ENCODE peak calls at places on chromosome 9, in seven cellular contexts. J is upper lobe of right lung, P is foreskin fibroblast, G is MM.1S, U is A673, R is fibroblast of pulmonary artery, Z is mesothelial cell of epicardium. T is an unnamed sample.
A peak's percentile ranks its signal among the peaks of the same experiment; 100 is the strongest.

GRCh38 chr9:1429328-1429727 is 379.2 kb downstream of the DMRT2 start:
- DNase-seq in J (no peak), P (peak; percentile 11), G (no peak), U (no peak), R (peak; percentile 1), Z (no peak), T (no peak)

GRCh38 chr9:85523202-85523601 is 218.6 kb downstream of the AGTPBP1 start:
- DNase-seq in J (no peak), P (no peak), G (no peak), U (no peak), R (no peak), Z (no peak), T (no peak)

GRCh38 chr9:92968081-92968480 is 20.8 kb downstream of the FGD3 start:
- DNase-seq in J (peak; percentile 17), P (no peak), G (no peak), U (no peak), R (no peak), Z (no peak), T (no peak)

GRCh38 chr9:127586096-127586495 is 26.0 kb upstream of the STXBP1 start:
- DNase-seq in J (no peak), P (peak; percentile 24), G (no peak), U (no peak), R (no peak), Z (no peak), T (no peak)

GRCh38 chr9:109317311-109317978 is 3.4 kb downstream of the EPB41L4B start:
- DNase-seq in J (no peak), P (no peak), G (no peak), U (no peak), R (no peak), Z (no peak), T (no peak)

GRCh38 chr9:87063246-87063645 is 115.9 kb upstream of the GAS1 start:
- DNase-seq in J (no peak), P (peak; percentile 47), G (no peak), U (no peak), R (peak; percentile 46), Z (no peak), T (no peak)

GRCh38 chr9:137438591-137439157 is 2.5 kb downstream of the ENTPD8 start:
- DNase-seq in J (peak; percentile 47), P (no peak), G (no peak), U (no peak), R (no peak), Z (peak; percentile 11), T (no peak)

GRCh38 chr9:81741103-81741502 is 51.8 kb upstream of the TLE1 start:
- DNase-seq in J (no peak), P (no peak), G (no peak), U (no peak), R (no peak), Z (no peak), T (no peak)

GRCh38 chr9:100352201-100352726 is 478 bp downstream of the TEX10 start:
- DNase-seq in J (peak; percentile 73), P (peak; percentile 46), G (peak; percentile 34), U (peak; percentile 29), R (no peak), Z (peak; percentile 26), T (no peak)

GRCh38 chr9:105039180-105039799 is 111.3 kb upstream of the ABCA1 start:
- DNase-seq in J (no peak), P (no peak), G (peak; percentile 55), U (no peak), R (no peak), Z (no peak), T (no peak)

GRCh38 chr9:136075881-136076678 is 19.0 kb downstream of the NACC2 start:
- DNase-seq in J (peak; percentile 67), P (no peak), G (no peak), U (no peak), R (no peak), Z (no peak), T (no peak)

GRCh38 chr9:83059417-83059816 is 3.5 kb downstream of the RASEF start:
- DNase-seq in J (no peak), P (no peak), G (no peak), U (no peak), R (no peak), Z (no peak), T (no peak)

GRCh38 chr9:88344013-88344412 is 44.2 kb upstream of the SPIN1 start:
- DNase-seq in J (no peak), P (no peak), G (no peak), U (no peak), R (no peak), Z (no peak), T (no peak)

GRCh38 chr9:92641092-92641809 is 28.7 kb downstream of the IPPK start:
- DNase-seq in J (no peak), P (no peak), G (no peak), U (no peak), R (no peak), Z (no peak), T (no peak)

GRCh38 chr9:106878943-106879916 is 16.3 kb downstream of the ZNF462 start:
- DNase-seq in J (no peak), P (peak; percentile 94), G (no peak), U (peak; percentile 39), R (peak; percentile 96), Z (no peak), T (peak; percentile 66)

GRCh38 chr9:73869261-73869660 is 627.9 kb upstream of the RORB start:
- DNase-seq in J (no peak), P (peak; percentile 23), G (peak; percentile 83), U (peak; percentile 59), R (peak; percentile 78), Z (no peak), T (peak; percentile 0)

GRCh38 chr9:5265939-5266338 is 34.7 kb downstream of the INSL4 start:
- DNase-seq in J (no peak), P (no peak), G (no peak), U (no peak), R (no peak), Z (no peak), T (no peak)

GRCh38 chr9:14321517-14322125 is 7.7 kb upstream of the NFIB start:
- DNase-seq in J (no peak), P (peak; percentile 22), G (no peak), U (no peak), R (no peak), Z (no peak), T (no peak)

GRCh38 chr9:94611638-94612068 is 18.0 kb upstream of the FBP2 start:
- DNase-seq in J (no peak), P (no peak), G (peak; percentile 72), U (no peak), R (no peak), Z (no peak), T (no peak)

GRCh38 chr9:125125523-125125922 is 17.8 kb downstream of the SCAI start:
- DNase-seq in J (no peak), P (no peak), G (no peak), U (no peak), R (no peak), Z (no peak), T (no peak)

GRCh38 chr9:125121156-125121555 is 22.2 kb downstream of the SCAI start:
- DNase-seq in J (no peak), P (no peak), G (peak; percentile 74), U (no peak), R (no peak), Z (no peak), T (no peak)

GRCh38 chr9:125119643-125120286 is 23.6 kb downstream of the SCAI start:
- DNase-seq in J (no peak), P (peak; percentile 75), G (no peak), U (peak; percentile 52), R (no peak), Z (no peak), T (peak; percentile 74)
- TF ChIP-seq CTCF in J (no peak), P (peak; percentile 29), G (no peak), U (no peak), R (no peak), Z (no peak), T (peak; percentile 63)

GRCh38 chr9:113935677-113936380 is 59.7 kb downstream of the ZNF618 start:
- DNase-seq in J (no peak), P (no peak), G (no peak), U (no peak), R (no peak), Z (no peak), T (no peak)

GRCh38 chr9:113933671-113934070 is 57.6 kb downstream of the ZNF618 start:
- DNase-seq in J (no peak), P (no peak), G (no peak), U (no peak), R (no peak), Z (no peak), T (no peak)

GRCh38 chr9:113934826-113935676 is 58.9 kb downstream of the ZNF618 start:
- DNase-seq in J (no peak), P (no peak), G (no peak), U (no peak), R (no peak), Z (no peak), T (no peak)

GRCh38 chr9:113933188-113933587 is 57.1 kb downstream of the ZNF618 start:
- DNase-seq in J (no peak), P (no peak), G (no peak), U (no peak), R (peak; percentile 49), Z (no peak), T (no peak)

GRCh38 chr9:113934167-113934566 is 58.1 kb downstream of the ZNF618 start:
- DNase-seq in J (no peak), P (no peak), G (no peak), U (no peak), R (no peak), Z (no peak), T (no peak)
- TF ChIP-seq CTCF in J (no peak), P (no peak), G (no peak), U (peak; percentile 19), R (no peak), Z (no peak), T (peak; percentile 17)

DNA sequence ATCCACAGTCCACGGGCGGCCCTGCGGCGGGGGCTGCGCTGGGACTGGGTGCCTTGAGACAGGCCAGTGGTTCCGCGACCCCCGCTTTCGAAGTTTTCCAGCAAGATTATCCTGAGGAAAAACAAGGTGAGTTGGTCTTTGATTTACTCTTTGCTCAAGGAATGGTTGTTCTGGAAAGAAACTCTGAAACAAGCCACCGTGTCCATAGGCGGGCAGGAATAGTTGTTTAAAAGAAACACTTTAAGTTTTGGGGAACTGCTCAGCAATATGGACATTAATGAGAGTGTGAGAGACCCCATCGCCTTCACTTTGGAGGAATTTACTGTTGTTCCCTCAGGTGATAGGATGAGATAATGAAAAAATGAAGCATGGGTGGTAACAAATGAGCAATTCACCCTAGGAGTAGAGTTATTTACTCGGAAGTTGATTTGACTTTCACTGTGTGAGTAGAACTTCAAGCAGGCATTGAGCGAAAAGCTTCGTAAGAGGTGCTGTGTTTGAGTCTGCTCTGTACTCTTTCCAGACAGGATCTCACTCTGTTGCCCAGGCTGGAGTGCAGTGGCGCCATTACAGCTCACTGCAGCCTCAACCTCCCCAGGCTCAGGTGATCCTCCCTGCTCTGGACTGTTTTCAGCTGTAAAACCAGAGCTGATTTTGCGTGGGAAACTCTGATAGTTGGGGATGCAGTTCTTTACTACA is 1.1 kb downstream of the DMRTA1 start:
- DNase-seq in J (no peak), P (peak; percentile 1), G (peak; percentile 25), U (no peak), R (no peak), Z (no peak), T (no peak)
- TF ChIP-seq CTCF in J (no peak), P (no peak), G (no peak), U (no peak), R (no peak), Z (no peak), T (no peak)

DNA sequence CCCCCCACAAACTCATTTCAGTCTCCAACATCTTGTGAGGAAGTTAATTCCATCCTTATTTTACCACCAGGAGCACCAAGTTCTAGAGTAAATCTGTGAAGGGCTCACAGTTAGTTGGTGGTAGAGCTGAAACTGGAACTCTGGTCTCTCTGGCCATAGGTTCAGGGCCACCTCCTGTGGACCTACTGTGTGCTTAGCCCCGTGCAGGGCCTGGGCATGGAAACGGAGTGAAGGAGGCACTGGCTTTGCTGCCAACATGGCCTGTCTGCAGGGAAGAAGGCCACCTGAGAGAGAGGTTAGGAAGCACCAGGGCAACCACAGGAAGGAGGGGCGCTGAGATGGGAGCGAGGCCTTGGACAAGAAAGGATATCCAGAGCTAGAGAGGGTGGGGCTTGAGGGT is 16.1 kb upstream of the DAB2IP start:
- DNase-seq in J (no peak), P (no peak), G (no peak), U (no peak), R (no peak), Z (no peak), T (no peak)
- TF ChIP-seq CTCF in J (no peak), P (no peak), G (no peak), U (no peak), R (no peak), Z (no peak), T (peak; percentile 12)

T was measured in HFFc6.